ENCODE peak calls at places on chromosomes 3 and 15, in four cellular contexts. Z, B, S and A are unnamed samples.

GRCh38 chr3:168427830-168428471 is 332.2 kb upstream of the GOLIM4 start:
- DNase-seq in Z (no peak), B (no peak), S (no peak), A (no peak)

GRCh38 chr3:197718904-197719303 is 17.8 kb downstream of the RUBCN start:
- DNase-seq in Z (no peak), B (peak; percentile 92), S (peak; percentile 40), A (peak; percentile 66)

GRCh38 chr3:71146673-71147072 is 436.9 kb downstream of the FOXP1 start:
- DNase-seq in Z (no peak), B (no peak), S (no peak), A (no peak)

GRCh38 chr3:156837130-156837529 is 11.0 kb downstream of the LEKR1 start:
- DNase-seq in Z (no peak), B (no peak), S (no peak), A (no peak)

GRCh38 chr3:46713898-46714552 is 3.6 kb downstream of the PRSS50 start:
- DNase-seq in Z (no peak), B (no peak), S (no peak), A (no peak)

GRCh38 chr3:40445880-40446279 is 11.3 kb upstream of the RPL14 start:
- DNase-seq in Z (no peak), B (no peak), S (no peak), A (no peak)

GRCh38 chr15:84981711-84982300 is at the start of gene PDE8A:
- DNase-seq in Z (peak; percentile 21), B (peak; percentile 30), S (peak; percentile 67), A (no peak)

GRCh38 chr15:62848631-62849050 is 193.9 kb upstream of the TPM1 start:
- DNase-seq in Z (no peak), B (peak; percentile 74), S (peak; percentile 46), A (peak; percentile 38)

GRCh38 chr3:140170612-140171011 is 235.6 kb downstream of the CLSTN2 start:
- DNase-seq in Z (peak; percentile 48), B (no peak), S (no peak), A (no peak)

GRCh38 chr15:32739522-32739921 is 21.7 kb downstream of the GREM1 start:
- DNase-seq in Z (no peak), B (no peak), S (no peak), A (peak; percentile 52)

GRCh38 chr15:85793641-85794597 is 806 bp downstream of the KLHL25 start:
- DNase-seq in Z (peak; percentile 28), B (no peak), S (peak; percentile 38), A (peak; percentile 47)

GRCh38 chr15:50463423-50464358 is 39.5 kb downstream of the USP8 start:
- DNase-seq in Z (no peak), B (no peak), S (peak; percentile 19), A (peak; percentile 16)

GRCh38 chr3:193662757-193663322 is 69.8 kb downstream of the OPA1 start:
- DNase-seq in Z (no peak), B (no peak), S (peak; percentile 79), A (peak; percentile 44)

GRCh38 chr15:28098766-28099554 is at the start of gene OCA2:
- DNase-seq in Z (no peak), B (peak; percentile 69), S (peak; percentile 35), A (peak; percentile 12)

GRCh38 chr15:67501177-67501835 is 19.6 kb upstream of the C15orf61 start:
- DNase-seq in Z (no peak), B (peak; percentile 33), S (peak; percentile 60), A (peak; percentile 67)

GRCh38 chr3:113532698-113533533 is 561 bp downstream of the SIDT1 start:
- DNase-seq in Z (peak; percentile 31), B (peak; percentile 31), S (peak; percentile 3), A (no peak)

GRCh38 chr15:78315686-78316085 is 16.3 kb upstream of the SKIC8 start:
- DNase-seq in Z (no peak), B (peak; percentile 59), S (peak; percentile 6), A (no peak)

GRCh38 chr3:158102660-158103085 is 3.5 kb downstream of the SHOX2 start:
- DNase-seq in Z (no peak), B (no peak), S (no peak), A (no peak)
- H3K4me3 ChIP-seq in Z (no peak overlapping the region), B (no peak overlapping the region), S (no peak overlapping the region), A (no peak overlapping the region)

GRCh38 chr3:142366434-142366833 is 81.4 kb downstream of the XRN1 start:
- DNase-seq in Z (no peak), B (peak; percentile 45), S (peak; percentile 6), A (no peak)
- TF ChIP-seq CTCF in Z (peak; percentile 12), B (peak; percentile 27), S (no peak), A (peak; percentile 15)

GRCh38 chr3:23807161-23808015 is 1.6 kb downstream of the UBE2E1 start:
- DNase-seq in Z (peak; percentile 45), B (no peak), S (peak; percentile 66), A (peak; percentile 62)

GRCh38 chr3:23805881-23806321 is at the start of gene UBE2E1:
- DNase-seq in Z (peak; percentile 87), B (peak; percentile 72), S (peak; percentile 81), A (peak; percentile 75)

GRCh38 chr3:23806322-23807160 is 786 bp downstream of the UBE2E1 start:
- DNase-seq in Z (no peak), B (no peak), S (peak; percentile 29), A (peak; percentile 14)

GRCh38 chr3:23804441-23805227 is 1.1 kb upstream of the UBE2E1 start:
- DNase-seq in Z (no peak), B (no peak), S (peak; percentile 17), A (no peak)

GRCh38 chr3:23805228-23805880 is 401 bp upstream of the UBE2E1 start:
- DNase-seq in Z (no peak), B (no peak), S (no peak), A (no peak)
- H3K4me3 ChIP-seq in Z (peak overlapping the region; percentile 39), B (peak overlapping the region; percentile 71), S (peak overlapping the region; percentile 76), A (peak overlapping the region; percentile 80)

DNA sequence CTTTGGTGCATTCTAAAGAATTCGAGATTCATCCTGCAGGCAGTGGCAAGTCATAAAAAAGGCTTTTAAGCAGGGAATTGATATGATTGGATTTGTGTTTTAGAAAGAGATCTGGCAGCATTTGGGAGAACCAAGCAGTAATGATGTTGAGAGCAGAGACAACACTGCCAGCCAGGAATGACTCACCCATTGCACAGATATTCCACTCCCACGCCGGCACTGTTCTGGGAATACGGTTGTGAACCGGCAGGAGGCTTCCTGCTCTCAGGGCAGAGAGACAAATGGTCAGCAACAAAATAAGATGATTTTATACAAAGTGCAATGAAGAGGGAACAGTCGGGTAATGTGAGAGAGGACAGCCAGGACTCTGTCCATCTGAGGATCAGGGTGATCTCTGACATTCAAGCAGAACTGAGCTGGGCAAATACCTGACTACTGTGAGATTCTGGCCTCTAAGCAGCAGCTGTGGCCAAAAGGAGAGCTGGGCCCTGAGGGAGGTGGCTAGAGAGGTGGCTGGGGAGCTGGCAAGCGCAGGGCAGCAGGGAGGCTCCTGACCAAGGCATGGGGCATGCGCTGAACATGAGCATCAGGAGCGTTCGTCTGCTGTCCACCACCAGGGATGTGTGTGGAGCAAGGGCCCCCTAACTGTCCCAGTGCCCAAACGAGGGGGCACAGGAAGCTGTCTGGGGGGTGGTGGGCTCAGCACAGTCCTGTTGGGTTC is 56.1 kb upstream of the PLXNA1 start:
- DNase-seq in Z (no peak), B (no peak), S (peak; percentile 90), A (peak; percentile 92)
- TF ChIP-seq CTCF in Z (no peak), B (no peak), S (peak; percentile 68), A (peak; percentile 77)

DNA sequence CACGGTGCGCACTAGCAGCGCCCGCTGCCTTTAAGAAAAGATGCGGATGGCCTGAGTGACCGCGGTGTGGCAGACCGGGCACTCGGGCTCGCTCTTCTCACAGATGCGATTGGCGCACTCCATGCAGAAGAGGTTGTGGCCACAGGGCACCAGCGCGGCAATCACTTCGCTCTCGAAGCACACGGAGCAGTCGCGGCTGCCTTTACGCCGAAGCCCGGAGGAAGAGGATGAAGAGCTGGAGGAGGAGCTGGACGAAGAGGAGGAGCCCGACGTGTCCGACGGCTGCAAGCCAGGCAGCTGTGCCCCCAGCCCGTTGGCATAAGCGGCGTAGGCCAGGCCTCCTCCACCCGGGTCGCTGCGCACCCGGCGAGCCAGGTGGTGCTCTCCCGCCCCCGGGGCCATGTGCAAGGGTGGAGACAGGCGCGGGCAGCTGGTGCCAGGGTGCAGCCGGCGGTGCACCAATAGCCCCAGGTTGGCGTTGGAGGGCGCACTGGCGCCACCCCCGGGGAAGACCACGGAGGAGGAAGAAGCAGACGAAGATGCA is 2.6 kb downstream of the MEX3B start:
- DNase-seq in Z (no peak), B (no peak), S (no peak), A (no peak)
- H3K4me3 ChIP-seq in Z (no peak overlapping the region), B (no peak overlapping the region), S (peak overlapping the region; percentile 78), A (peak overlapping the region; percentile 82)

GRCh38 chr3:12796171-12797123 is at the start of gene CAND2:
- DNase-seq in Z (no peak), B (peak; percentile 37), S (peak; percentile 49), A (peak; percentile 28)
- TF ChIP-seq CTCF in Z (no peak), B (no peak), S (no peak), A (no peak)

DNA sequence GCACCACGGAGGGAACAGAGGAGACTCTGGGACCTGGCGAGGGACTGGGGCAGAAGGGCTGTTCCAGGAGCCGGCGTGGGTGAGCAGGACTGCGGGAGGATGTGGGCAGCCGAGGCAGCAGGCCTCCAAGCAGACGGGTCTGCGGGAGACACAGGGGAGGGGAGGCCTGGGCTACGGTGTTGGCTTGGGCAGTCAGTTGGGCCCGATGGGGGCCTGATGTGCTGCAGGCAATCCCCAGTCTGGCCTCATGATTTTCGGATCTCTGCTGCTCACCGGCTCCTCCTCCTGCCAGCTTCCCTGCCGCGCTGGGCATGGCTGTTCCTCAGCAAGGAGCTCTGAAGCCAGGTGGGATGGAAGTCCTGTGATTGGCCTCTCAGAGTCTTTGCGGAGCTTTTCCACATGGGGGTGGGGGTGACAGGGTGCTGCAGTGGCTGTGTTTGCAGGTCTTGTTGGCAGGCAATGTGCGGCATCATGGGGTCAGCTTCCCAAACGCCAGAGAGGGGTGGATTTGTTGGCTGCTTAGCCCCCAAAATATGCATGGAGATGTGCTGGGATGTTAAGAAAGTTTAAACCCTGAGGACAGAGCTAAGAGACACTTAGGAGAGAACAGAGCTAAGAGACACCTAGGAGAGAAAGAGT is 19.3 kb downstream of the MINAR1 start:
- DNase-seq in Z (no peak), B (no peak), S (no peak), A (no peak)
- H3K4me3 ChIP-seq in Z (no peak overlapping the region), B (no peak overlapping the region), S (no peak overlapping the region), A (no peak overlapping the region)

DNA sequence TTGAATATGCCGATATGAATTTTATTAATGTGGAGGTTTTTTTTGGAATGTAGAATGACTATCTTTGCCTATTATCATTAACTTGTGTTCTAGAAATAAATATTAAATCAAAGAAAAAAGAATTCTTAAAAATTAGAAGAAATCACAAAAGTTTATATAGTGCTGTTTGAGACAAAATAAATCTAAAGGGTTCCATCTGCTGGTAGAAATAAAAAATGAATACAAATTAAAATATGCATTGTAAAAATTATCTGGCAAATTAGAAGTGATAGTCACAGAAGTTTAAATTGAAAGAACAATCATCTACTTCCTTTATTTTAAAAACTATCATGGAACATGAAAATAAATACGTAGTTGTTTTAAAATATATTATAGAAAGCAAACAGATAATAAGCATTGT is 22.7 kb upstream of the ZBTB20 start:
- DNase-seq in Z (no peak), B (no peak), S (peak; percentile 24), A (peak; percentile 26)
- TF ChIP-seq CTCF in Z (peak; percentile 24), B (peak; percentile 21), S (peak; percentile 15), A (peak; percentile 17)